ENCODE peak calls at places on chromosomes 12 and 14, in seven cellular contexts. O is tibial artery, G is AG04450, D is astrocyte of the spinal cord, V is progenitor cell of endocrine pancreas, B is thyroid gland, Q is uterus. C is an unnamed sample.

GRCh38 chr12:7588703-7589329 is 76.9 kb downstream of the APOBEC1 start:
- DNase-seq in O (no peak), G (no peak), D (peak), V (no peak), B (peak), Q (peak), C (no peak)

GRCh38 chr12:65656904-65657351 is 167.4 kb upstream of the HMGA2 start:
- DNase-seq in O (no peak), G (peak), D (peak), V (no peak), B (no peak), Q (no peak), C (no peak)

GRCh38 chr14:106848330-106849121 is 1322.1 kb downstream of the TMEM121 start:
- DNase-seq in O (no peak), G (no peak), D (no peak), V (no peak), B (no peak), Q (peak), C (no peak)

GRCh38 chr12:43776498-43776897 is 17.7 kb downstream of the IRAK4 start:
- DNase-seq in O (no peak), G (no peak), D (peak), V (no peak), B (no peak), Q (no peak), C (no peak)

GRCh38 chr12:116222358-116222757 is 55.1 kb downstream of the MED13L start:
- DNase-seq in O (peak), G (peak), D (peak), V (no peak), B (peak), Q (peak), C (no peak)

GRCh38 chr12:53222170-53223005 is 9.6 kb downstream of the RARG start:
- DNase-seq in O (peak), G (no peak), D (no peak), V (no peak), B (no peak), Q (no peak), C (no peak)

GRCh38 chr14:102988054-102988453 is 65.6 kb downstream of the AMN start:
- DNase-seq in O (no peak), G (no peak), D (peak), V (no peak), B (no peak), Q (no peak), C (no peak)

GRCh38 chr12:29782285-29782820 is 1.4 kb downstream of the TMTC1 start:
- DNase-seq in O (no peak), G (no peak), D (peak), V (no peak), B (peak), Q (peak), C (no peak)

GRCh38 chr14:104820669-104821228 is 19.8 kb downstream of the ZBTB42 start:
- DNase-seq in O (peak), G (peak), D (peak), V (no peak), B (peak), Q (peak), C (no peak)

GRCh38 chr14:32727827-32728226 is 210.9 kb upstream of the NPAS3 start:
- DNase-seq in O (no peak), G (no peak), D (no peak), V (no peak), B (no peak), Q (no peak), C (no peak)

GRCh38 chr12:7907009-7907408 is 29.0 kb downstream of the SLC2A3 start:
- DNase-seq in O (no peak), G (no peak), D (peak), V (peak), B (no peak), Q (no peak), C (no peak)

GRCh38 chr14:56274556-56274955 is 156.3 kb downstream of the PELI2 start:
- DNase-seq in O (no peak), G (no peak), D (peak), V (no peak), B (no peak), Q (no peak), C (no peak)

GRCh38 chr12:25767613-25768012 is 190.9 kb upstream of the RASSF8 start:
- DNase-seq in O (no peak), G (no peak), D (peak), V (no peak), B (no peak), Q (no peak), C (no peak)

GRCh38 chr14:66752109-66752508 is 244.2 kb downstream of the GPHN start:
- DNase-seq in O (no peak), G (no peak), D (no peak), V (no peak), B (no peak), Q (no peak), C (no peak)

GRCh38 chr12:10716704-10717315 is 6.3 kb downstream of the YBX3 start:
- DNase-seq in O (peak), G (peak), D (peak), V (no peak), B (peak), Q (peak), C (no peak)

GRCh38 chr14:84591827-84592540 is 938.0 kb upstream of the FLRT2 start:
- DNase-seq in O (no peak), G (no peak), D (no peak), V (no peak), B (no peak), Q (no peak), C (no peak)

GRCh38 chr14:56124296-56124695 is 6.1 kb downstream of the PELI2 start:
- DNase-seq in O (no peak), G (no peak), D (no peak), V (no peak), B (no peak), Q (no peak), C (no peak)

GRCh38 chr12:101924647-101925046 is 47.3 kb downstream of the DRAM1 start:
- DNase-seq in O (no peak), G (no peak), D (no peak), V (no peak), B (no peak), Q (no peak), C (no peak)

GRCh38 chr14:38203929-38204716 is 3.6 kb upstream of the SSTR1 start:
- DNase-seq in O (no peak), G (no peak), D (no peak), V (no peak), B (no peak), Q (no peak), C (no peak)

GRCh38 chr14:87805315-87805723 is 187.7 kb downstream of the GALC start:
- DNase-seq in O (no peak), G (no peak), D (peak), V (no peak), B (peak), Q (no peak), C (no peak)

GRCh38 chr14:23284654-23285529 is 1.0 kb downstream of the HOMEZ start:
- DNase-seq in O (no peak), G (no peak), D (no peak), V (no peak), B (no peak), Q (peak), C (no peak)

GRCh38 chr12:42617622-42618021 is 28.1 kb upstream of the PRICKLE1 start:
- DNase-seq in O (no peak), G (no peak), D (peak), V (no peak), B (no peak), Q (no peak), C (no peak)

GRCh38 chr14:78005325-78005724 is 164.8 kb upstream of the NRXN3 start:
- DNase-seq in O (no peak), G (no peak), D (peak), V (no peak), B (no peak), Q (no peak), C (no peak)

GRCh38 chr12:55647027-55647426 is 10.3 kb downstream of the OR10P1 start:
- DNase-seq in O (no peak), G (no peak), D (no peak), V (no peak), B (no peak), Q (no peak), C (no peak)

GRCh38 chr12:99281277-99281676 is 366.3 kb upstream of the GARIN6 start:
- DNase-seq in O (no peak), G (no peak), D (peak), V (no peak), B (no peak), Q (no peak), C (no peak)

GRCh38 chr12:119902084-119902509 is 25.0 kb upstream of the CIT start:
- DNase-seq in O (no peak), G (peak), D (peak), V (peak), B (peak), Q (no peak), C (peak)

GRCh38 chr14:68473050-68473449 is 319.8 kb downstream of the ZFP36L1 start:
- DNase-seq in O (no peak), G (no peak), D (no peak), V (no peak), B (peak), Q (no peak), C (no peak)

GRCh38 chr12:31603546-31604009 is 12.6 kb upstream of the DENND5B start:
- DNase-seq in O (no peak), G (no peak), D (no peak), V (no peak), B (no peak), Q (no peak), C (no peak)

DNA sequence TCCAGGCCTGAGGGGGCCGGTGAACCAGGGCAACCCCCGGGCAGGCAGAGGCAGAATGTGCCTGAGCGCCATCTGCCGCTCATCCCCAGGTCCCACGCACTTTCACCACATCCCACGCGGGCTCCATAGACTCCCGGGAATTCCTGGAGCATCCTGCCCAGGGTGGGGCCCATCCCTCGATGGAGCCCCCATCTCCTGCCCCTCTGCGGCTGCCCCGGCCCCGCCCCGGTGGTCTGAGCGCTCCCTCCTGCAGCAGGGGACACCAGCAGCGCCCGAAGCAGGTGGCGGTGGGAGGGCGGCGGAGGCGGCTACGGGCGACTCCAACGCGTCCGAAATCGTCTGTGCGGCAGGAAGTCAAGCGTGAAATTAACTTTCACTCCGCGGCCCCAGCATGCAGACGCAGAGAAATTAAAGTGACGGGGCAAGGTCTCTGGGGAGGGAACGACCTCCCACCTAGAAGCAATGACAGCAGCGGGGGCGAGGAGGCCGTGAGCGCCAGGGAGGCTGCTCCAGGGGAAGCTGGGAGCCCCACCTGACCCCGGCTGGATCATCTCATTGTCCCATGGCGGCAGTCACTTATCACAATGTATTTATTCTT is 122.2 kb downstream of the NCOR2 start:
- DNase-seq in O (no peak), G (no peak), D (no peak), V (no peak), B (no peak), Q (no peak), C (no peak)
- TF ChIP-seq CTCF in O (no peak), G (no peak), D (peak), V (no peak), B (no peak), Q (peak), C (no peak)

GRCh38 chr12:108770269-108770829 is 39.0 kb upstream of the CORO1C start:
- DNase-seq in O (no peak), G (no peak), D (no peak), V (no peak), B (no peak), Q (no peak), C (no peak)

GRCh38 chr12:108766294-108766693 is 35.0 kb upstream of the CORO1C start:
- DNase-seq in O (no peak), G (no peak), D (no peak), V (no peak), B (no peak), Q (no peak), C (no peak)

GRCh38 chr12:108772247-108772646 is 40.9 kb upstream of the CORO1C start:
- DNase-seq in O (no peak), G (no peak), D (no peak), V (no peak), B (no peak), Q (no peak), C (no peak)

GRCh38 chr12:108770963-108771362 is 39.6 kb upstream of the CORO1C start:
- DNase-seq in O (no peak), G (no peak), D (no peak), V (no peak), B (no peak), Q (no peak), C (no peak)

GRCh38 chr12:108768591-108769500 is 37.5 kb upstream of the CORO1C start:
- DNase-seq in O (peak), G (no peak), D (no peak), V (peak), B (peak), Q (no peak), C (no peak)
- TF ChIP-seq CTCF in O (no peak), G (no peak), D (no peak), V (peak), B (no peak), Q (no peak), C (no peak)

DNA sequence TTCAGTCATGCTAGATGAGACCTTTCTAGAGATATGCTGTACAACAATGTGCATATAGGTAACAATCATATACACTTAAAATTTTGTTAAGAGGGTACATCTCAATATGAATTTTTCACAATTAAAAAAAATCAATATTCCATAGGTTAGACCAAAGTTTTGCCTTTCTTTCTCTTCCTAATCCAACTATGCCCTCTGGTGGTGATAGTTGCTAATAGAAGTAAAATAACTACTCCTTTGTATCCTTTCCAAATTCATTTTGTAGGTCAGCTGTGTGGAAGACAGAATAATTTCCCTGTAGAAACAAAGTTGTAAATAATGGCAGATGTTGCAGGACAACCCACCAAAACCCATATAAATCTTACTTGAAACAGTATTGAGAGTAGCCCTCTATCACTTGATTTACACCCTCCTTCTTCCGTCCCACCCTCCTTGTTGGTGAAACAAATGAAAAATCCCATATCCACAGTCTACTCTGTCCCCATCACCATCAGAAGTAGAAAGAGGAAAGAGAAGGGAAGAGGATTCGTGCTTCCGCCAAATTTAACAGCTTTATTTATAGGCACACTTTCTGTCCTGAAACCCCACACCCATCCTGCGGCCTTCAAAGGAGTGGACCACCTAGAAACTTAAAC is 34.2 kb upstream of the KICS2 start:
- DNase-seq in O (no peak), G (peak), D (peak), V (no peak), B (no peak), Q (no peak), C (no peak)
- TF ChIP-seq CTCF in O (peak), G (peak), D (peak), V (peak), B (peak), Q (peak), C (peak)

GRCh38 chr14:75860561-75861160 is 121.1 kb downstream of the TGFB3 start:
- DNase-seq in O (no peak), G (no peak), D (no peak), V (no peak), B (no peak), Q (no peak), C (no peak)
- TF ChIP-seq CTCF in O (no peak), G (no peak), D (no peak), V (no peak), B (no peak), Q (peak), C (no peak)

DNA sequence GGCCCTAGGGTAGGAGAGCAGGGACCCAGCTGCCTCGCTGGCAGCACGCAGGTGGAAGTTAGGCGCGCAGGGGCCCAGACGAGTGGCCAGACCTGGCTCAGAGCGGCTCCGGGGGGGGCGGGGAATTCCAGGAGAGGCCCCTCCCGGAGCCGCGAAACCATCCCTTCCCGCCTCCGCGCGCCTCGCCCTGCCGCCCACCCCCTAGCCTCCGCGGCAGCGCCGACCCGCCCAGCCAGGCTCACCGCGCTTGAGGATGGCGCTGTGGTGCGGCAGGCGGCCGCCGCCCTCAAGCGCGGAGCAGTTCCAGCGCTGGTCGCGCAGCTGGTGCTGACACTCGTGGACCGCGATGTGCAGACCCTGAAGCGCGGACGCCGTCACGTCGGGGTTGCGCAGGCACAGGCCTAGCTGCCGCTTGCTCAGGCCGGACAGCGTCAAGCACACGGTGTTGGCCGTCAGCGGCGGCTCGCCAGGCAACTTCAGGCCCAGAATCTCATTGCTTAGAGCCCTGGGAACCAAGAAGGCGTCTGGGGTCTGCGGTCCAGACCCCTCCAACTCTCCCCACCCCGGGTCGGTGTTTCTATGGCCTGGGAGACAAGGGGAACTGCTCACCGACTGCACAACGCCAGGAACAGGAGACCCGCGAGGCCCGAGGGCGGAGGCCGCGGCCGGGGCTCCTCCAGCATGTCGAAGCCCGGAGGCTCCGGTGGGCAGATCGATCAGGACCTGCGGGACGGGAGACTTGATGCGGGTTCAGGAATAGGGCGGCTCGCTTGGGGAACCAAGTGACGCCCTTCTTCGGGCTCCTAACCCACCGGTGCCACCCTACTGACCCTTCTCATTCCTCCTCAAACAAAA is 1.5 kb downstream of the WNT10B start:
- DNase-seq in O (no peak), G (no peak), D (no peak), V (no peak), B (no peak), Q (no peak), C (no peak)
- TF ChIP-seq CTCF in O (no peak), G (no peak), D (peak), V (peak), B (no peak), Q (no peak), C (no peak)

GRCh38 chr14:89767861-89768268 is 186.7 kb downstream of the EFCAB11 start:
- DNase-seq in O (no peak), G (no peak), D (peak), V (no peak), B (peak), Q (no peak), C (no peak)
- TF ChIP-seq CTCF in O (peak), G (peak), D (peak), V (peak), B (peak), Q (no peak), C (peak)

GRCh38 chr12:130195776-130196175 is 33.5 kb downstream of the FZD10 start:
- DNase-seq in O (peak), G (no peak), D (no peak), V (no peak), B (no peak), Q (no peak), C (no peak)

GRCh38 chr12:130198663-130199060 is 36.4 kb downstream of the FZD10 start:
- DNase-seq in O (peak), G (no peak), D (no peak), V (no peak), B (no peak), Q (no peak), C (no peak)

GRCh38 chr12:130195369-130195768 is 33.1 kb downstream of the FZD10 start:
- DNase-seq in O (peak), G (no peak), D (no peak), V (no peak), B (no peak), Q (no peak), C (no peak)

GRCh38 chr12:130198026-130198662 is 35.9 kb downstream of the FZD10 start:
- DNase-seq in O (no peak), G (no peak), D (no peak), V (no peak), B (no peak), Q (no peak), C (no peak)

GRCh38 chr12:130196827-130197226 is 34.6 kb downstream of the FZD10 start:
- DNase-seq in O (no peak), G (no peak), D (no peak), V (no peak), B (no peak), Q (no peak), C (no peak)
- TF ChIP-seq CTCF in O (no peak), G (no peak), D (no peak), V (no peak), B (no peak), Q (no peak), C (no peak)

DNA sequence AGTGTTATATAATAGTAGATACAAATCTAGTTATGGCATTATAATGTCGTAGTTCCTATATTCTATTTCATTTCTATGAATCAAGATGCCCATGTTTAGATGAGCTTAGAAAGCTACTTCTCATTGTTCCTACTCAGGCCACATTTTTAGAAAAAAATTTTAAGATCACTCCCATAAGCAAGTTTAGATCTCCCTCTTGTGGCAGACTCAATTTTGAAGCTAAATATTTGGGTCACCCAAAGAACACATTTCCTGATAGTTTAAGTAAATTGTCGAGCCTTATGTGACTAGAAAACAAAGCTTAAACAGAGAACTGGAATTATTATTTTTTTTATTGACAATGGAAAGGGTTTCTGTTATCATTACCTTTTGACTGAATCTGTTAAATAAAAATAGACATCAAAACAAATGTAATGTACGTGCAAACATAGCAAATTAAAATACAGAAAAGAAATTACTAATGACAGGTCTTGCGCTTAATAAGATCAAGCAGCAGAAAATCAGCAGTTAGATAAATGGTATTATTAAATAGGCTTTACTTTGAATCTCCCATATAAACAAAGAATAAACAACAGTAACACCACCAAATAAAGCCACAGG is 180.2 kb downstream of the ACSS3 start:
- DNase-seq in O (no peak), G (peak), D (peak), V (no peak), B (no peak), Q (no peak), C (no peak)
- TF ChIP-seq CTCF in O (peak), G (peak), D (peak), V (peak), B (peak), Q (peak), C (peak)

GRCh38 chr14:95515523-95516517 is 630 bp downstream of the SYNE3 start:
- DNase-seq in O (peak), G (no peak), D (no peak), V (peak), B (peak), Q (no peak), C (peak)
- TF ChIP-seq CTCF in O (peak), G (peak), D (peak), V (peak), B (peak), Q (peak), C (no peak)

C was measured in D721Med.